ENCODE peak calls at places on chromosomes 5 and 9, in nine cellular contexts. N is cardiac fibroblast; H is GM04504; K is AG08396; L is brain microvascular endothelial cell; J is fibroblast of pulmonary artery; P is HCEC 1CT; Y is stimulated activated CD8-positive, alpha-beta memory T cell treated with anti-CD3 and anti-CD28 coated beads, Interleukin-7, amount 100 ng/mL, for 1 hour; Z is lung microvascular endothelial cell. B is an unnamed sample.

GRCh38 chr9:86549434-86549833 is 195.2 kb upstream of the TUT7 start:
- DNase-seq in H (peak; percentile 91), N (peak; percentile 70), J (peak; percentile 48), Z (no peak), K (peak; percentile 39), P (peak; percentile 98), Y (no peak), L (peak; percentile 84), B (peak; percentile 81)

GRCh38 chr5:32173394-32174010 is 617 bp downstream of the GOLPH3 start:
- DNase-seq in H (no peak), J (peak; percentile 67), P (peak; percentile 65), Y (no peak), K (no peak), Z (peak; percentile 58), N (peak; percentile 65), L (no peak), B (no peak)

GRCh38 chr5:178476531-178476930 is 113.7 kb downstream of the COL23A1 start:
- DNase-seq in Y (no peak), P (no peak), Z (no peak), J (no peak), L (no peak), K (no peak), H (no peak), N (no peak), B (no peak)

GRCh38 chr9:137590123-137590468 is 216 bp downstream of the ZMYND19 start:
- DNase-seq in K (no peak), H (no peak), Y (no peak), J (no peak), L (no peak), N (no peak), Z (no peak), P (no peak), B (no peak)

GRCh38 chr5:168165221-168165965 is 126.1 kb upstream of the WWC1 start:
- DNase-seq in L (no peak), P (no peak), Z (no peak), N (no peak), H (no peak), J (no peak), Y (no peak), K (no peak), B (no peak)

GRCh38 chr9:128764361-128764760 is 7.4 kb downstream of the ZER1 start:
- DNase-seq in H (no peak), Y (no peak), P (no peak), L (no peak), Z (no peak), N (no peak), K (no peak), J (no peak), B (no peak)

GRCh38 chr5:154386952-154387629 is 58.7 kb upstream of the SAP30L start:
- DNase-seq in K (no peak), Y (no peak), P (no peak), J (no peak), L (no peak), Z (no peak), N (no peak), H (no peak), B (no peak)

GRCh38 chr5:158943057-158943456 is 156.7 kb downstream of the EBF1 start:
- DNase-seq in J (peak; percentile 66), H (peak; percentile 80), K (peak; percentile 25), Y (no peak), Z (no peak), L (peak; percentile 93), P (peak; percentile 56), N (peak; percentile 96), B (peak; percentile 70)

GRCh38 chr5:126525630-126526245 is 69.3 kb downstream of the ALDH7A1 start:
- DNase-seq in L (no peak), J (peak; percentile 54), Z (peak; percentile 33), Y (no peak), K (no peak), P (no peak), H (no peak), N (peak; percentile 58), B (no peak)

GRCh38 chr5:111719773-111720172 is 37.2 kb downstream of the NREP start:
- DNase-seq in N (no peak), L (no peak), Z (no peak), J (no peak), P (no peak), H (no peak), K (no peak), Y (no peak), B (no peak)

GRCh38 chr9:99385814-99386279 is 163.8 kb downstream of the SEC61B start:
- DNase-seq in P (peak; percentile 47), H (no peak), Z (peak; percentile 54), L (no peak), N (no peak), Y (no peak), K (no peak), J (peak; percentile 7), B (peak; percentile 28)

GRCh38 chr5:94093300-94093699 is 351.9 kb upstream of the POU5F2 start:
- DNase-seq in J (no peak), H (no peak), P (no peak), K (no peak), Z (no peak), L (no peak), Y (no peak), N (no peak), B (no peak)

GRCh38 chr5:103228056-103228455 is 30.5 kb upstream of the MACIR start:
- DNase-seq in N (peak; percentile 49), L (peak; percentile 39), Z (no peak), P (no peak), J (peak; percentile 30), H (no peak), Y (no peak), K (no peak), B (no peak)

GRCh38 chr5:10534491-10535236 is 29.2 kb upstream of the ANKRD33B start:
- DNase-seq in L (no peak), K (no peak), Z (no peak), H (no peak), J (no peak), P (no peak), Y (no peak), N (no peak), B (no peak)

GRCh38 chr9:133709716-133710571 is 28.2 kb downstream of the SARDH start:
- DNase-seq in J (no peak), H (no peak), Y (no peak), K (no peak), N (no peak), P (no peak), Z (no peak), L (no peak), B (no peak)

GRCh38 chr9:13915131-13915530 is 398.8 kb downstream of the NFIB start:
- DNase-seq in P (no peak), H (no peak), N (no peak), J (no peak), Y (no peak), L (no peak), K (no peak), Z (no peak), B (no peak)

GRCh38 chr5:18236386-18236785 is 602.1 kb downstream of the TAF11L14 start:
- DNase-seq in H (no peak), Z (no peak), Y (no peak), P (no peak), N (no peak), J (no peak), L (peak; percentile 18), K (no peak), B (no peak)

GRCh38 chr5:11449217-11449616 is 455.0 kb downstream of the CTNND2 start:
- DNase-seq in N (no peak), P (no peak), J (no peak), L (no peak), Z (no peak), Y (no peak), K (no peak), H (no peak), B (no peak)

GRCh38 chr5:141199359-141200235 is at the start of gene PCDHB11:
- DNase-seq in Y (no peak), J (no peak), P (no peak), N (peak; percentile 12), H (no peak), Z (peak; percentile 6), L (no peak), K (peak; percentile 37), B (no peak)

GRCh38 chr9:17503196-17503595 is 75.7 kb upstream of the SH3GL2 start:
- DNase-seq in L (no peak), Z (no peak), J (no peak), H (no peak), P (no peak), N (no peak), Y (no peak), K (no peak), B (no peak)

GRCh38 chr9:211036-211435 is 3.6 kb upstream of the DOCK8 start:
- DNase-seq in Z (peak; percentile 24), L (no peak), P (no peak), J (no peak), Y (no peak), K (no peak), N (no peak), H (no peak), B (no peak)

GRCh38 chr9:136861874-136862457 is 4.1 kb downstream of the EDF1 start:
- DNase-seq in J (no peak), Y (no peak), L (no peak), Z (no peak), N (no peak), P (no peak), K (no peak), H (no peak), B (no peak)

GRCh38 chr5:74641014-74641777 is 668 bp upstream of the ENC1 start:
- DNase-seq in K (peak; percentile 67), H (peak; percentile 35), P (peak; percentile 86), N (peak; percentile 86), J (peak; percentile 76), Z (peak; percentile 78), Y (no peak), L (peak; percentile 79), B (peak; percentile 56)

GRCh38 chr9:100577776-100578448 is at the start of gene CAVIN4:
- DNase-seq in N (peak; percentile 48), J (peak; percentile 33), K (peak; percentile 36), L (peak; percentile 62), Y (no peak), P (peak; percentile 28), H (no peak), Z (no peak), B (no peak)

GRCh38 chr9:81103597-81104471 is 585.5 kb downstream of the TLE1 start:
- DNase-seq in Y (no peak), Z (no peak), J (no peak), L (no peak), H (no peak), N (peak; percentile 27), P (no peak), K (no peak), B (no peak)

GRCh38 chr5:139710370-139711066 is 62.4 kb downstream of the CXXC5 start:
- DNase-seq in H (no peak), L (peak; percentile 63), K (peak; percentile 90), Z (peak; percentile 50), P (no peak), J (peak; percentile 63), N (peak; percentile 50), Y (peak; percentile 30), B (no peak)

GRCh38 chr9:87405677-87406544 is 91.8 kb upstream of the DAPK1 start:
- DNase-seq in Z (no peak), H (peak; percentile 1), N (no peak), Y (no peak), P (peak; percentile 23), J (peak; percentile 46), K (no peak), L (no peak), B (no peak)

GRCh38 chr5:80620206-80620605 is 34.2 kb upstream of the MSH3 start:
- DNase-seq in N (peak; percentile 9), Z (no peak), P (no peak), L (peak; percentile 53), Y (no peak), J (no peak), H (no peak), K (peak; percentile 40), B (no peak)

GRCh38 chr9:74391816-74392215 is 105.3 kb upstream of the RORB start:
- DNase-seq in Z (no peak), H (no peak), Y (no peak), K (no peak), P (no peak), N (no peak), J (no peak), L (no peak), B (no peak)

GRCh38 chr5:78611161-78611605 is 37.4 kb downstream of the LHFPL2 start:
- DNase-seq in H (no peak), N (no peak), P (peak; percentile 29), K (no peak), J (no peak), Z (no peak), Y (no peak), L (no peak), B (no peak)

GRCh38 chr5:154603978-154604679 is 126.1 kb upstream of the HAND1 start:
- DNase-seq in Y (no peak), K (peak; percentile 74), Z (no peak), L (peak; percentile 1), H (no peak), J (peak; percentile 32), N (peak; percentile 36), P (no peak), B (no peak)

B was measured in amniotic stem cell.